ENCODE peak calls at places on chromosomes 6 and 20, in five cellular contexts. E is T-helper 2 cell; B is fibroblast of mammary gland; R is stromal cell of bone marrow; S is activated CD4-positive, alpha-beta T cell treated with anti-CD3 and anti-CD28 coated beads, Interleukin-2, amount 50 U/mL, for 1 hour. F is an unnamed sample.

GRCh38 chr6:10733151-10733715 is 10.4 kb downstream of the TMEM14C start:
- DNase-seq in E (no peak), B (no peak), R (no peak), S (no peak), F (peak)

GRCh38 chr20:23293689-23294088 is 56.9 kb upstream of the NXT1 start:
- DNase-seq in E (no peak), B (no peak), R (no peak), S (no peak), F (no peak)

GRCh38 chr20:4604580-4604979 is 117.1 kb upstream of the PRND start:
- DNase-seq in E (no peak), B (no peak), R (no peak), S (no peak), F (no peak)

GRCh38 chr6:113530769-113531168 is 326.4 kb upstream of the MARCKS start:
- DNase-seq in E (no peak), B (peak), R (peak), S (no peak), F (no peak)

GRCh38 chr20:20083796-20084195 is 31.5 kb downstream of the CFAP61 start:
- DNase-seq in E (no peak), B (peak), R (no peak), S (no peak), F (no peak)

GRCh38 chr20:4638826-4639225 is 82.9 kb upstream of the PRND start:
- DNase-seq in E (no peak), B (no peak), R (no peak), S (no peak), F (no peak)

GRCh38 chr6:170281331-170282292 is 9.3 kb downstream of the DLL1 start:
- DNase-seq in E (no peak), B (no peak), R (no peak), S (no peak), F (no peak)

GRCh38 chr20:32810941-32811340 is 8.8 kb upstream of the MAPRE1 start:
- DNase-seq in E (no peak), B (no peak), R (no peak), S (no peak), F (no peak)

GRCh38 chr6:134954272-134954990 is 4.5 kb upstream of the ALDH8A1 start:
- DNase-seq in E (no peak), B (no peak), R (no peak), S (no peak), F (no peak)

F was measured in effector memory CD8-positive, alpha-beta T cell.